ENCODE peak calls at places on chromosomes 4 and X, in nine cellular contexts. One of them, this sample, is unnamed.

GRCh38 chr4:184382189-184382846 is 92.0 kb downstream of the IRF2 start:
- DNase-seq in AG04450: no peak
- DNase-seq in iris pigment epithelial cell: no peak
- DNase-seq in neural crest cell: no peak
- DNase-seq in GF-D8: no peak
- DNase-seq in NCI-H1105: peak
- DNase-seq in kidney: no peak
- DNase-seq in occipital lobe: no peak
- DNase-seq in HL-60: no peak
- DNase-seq in this sample: peak

GRCh38 chrX:4225086-4225485 is 511.6 kb upstream of the PRKX start:
- DNase-seq in AG04450: no peak
- DNase-seq in iris pigment epithelial cell: no peak
- DNase-seq in neural crest cell: no peak
- DNase-seq in GF-D8: no peak
- DNase-seq in NCI-H1105: no peak
- DNase-seq in kidney: no peak
- DNase-seq in occipital lobe: no peak
- DNase-seq in HL-60: no peak
- DNase-seq in this sample: no peak

GRCh38 chr4:112277220-112277619 is 8.5 kb downstream of the TIFA start:
- DNase-seq in AG04450: no peak
- DNase-seq in iris pigment epithelial cell: no peak
- DNase-seq in neural crest cell: no peak
- DNase-seq in GF-D8: no peak
- DNase-seq in NCI-H1105: no peak
- DNase-seq in kidney: no peak
- DNase-seq in occipital lobe: no peak
- DNase-seq in HL-60: no peak
- DNase-seq in this sample: no peak

GRCh38 chr4:177322881-177323280 is 13.2 kb downstream of the NEIL3 start:
- DNase-seq in AG04450: no peak
- DNase-seq in iris pigment epithelial cell: no peak
- DNase-seq in neural crest cell: no peak
- DNase-seq in GF-D8: no peak
- DNase-seq in NCI-H1105: no peak
- DNase-seq in kidney: no peak
- DNase-seq in occipital lobe: no peak
- DNase-seq in HL-60: no peak
- DNase-seq in this sample: peak

GRCh38 chrX:72371405-72371804 is 65.7 kb upstream of the CITED1 start:
- DNase-seq in AG04450: no peak
- DNase-seq in iris pigment epithelial cell: no peak
- DNase-seq in neural crest cell: no peak
- DNase-seq in GF-D8: no peak
- DNase-seq in NCI-H1105: no peak
- DNase-seq in kidney: no peak
- DNase-seq in occipital lobe: no peak
- DNase-seq in HL-60: no peak
- DNase-seq in this sample: no peak

GRCh38 chrX:81202413-81202794 is 502 bp downstream of the SH3BGRL start:
- DNase-seq in AG04450: no peak
- DNase-seq in iris pigment epithelial cell: no peak
- DNase-seq in neural crest cell: no peak
- DNase-seq in GF-D8: peak
- DNase-seq in NCI-H1105: no peak
- DNase-seq in kidney: no peak
- DNase-seq in occipital lobe: no peak
- DNase-seq in HL-60: no peak
- DNase-seq in this sample: peak

GRCh38 chr4:169251291-169252235 is 19.2 kb downstream of the SH3RF1 start:
- DNase-seq in AG04450: no peak
- DNase-seq in iris pigment epithelial cell: no peak
- DNase-seq in neural crest cell: no peak
- DNase-seq in GF-D8: no peak
- DNase-seq in NCI-H1105: no peak
- DNase-seq in kidney: no peak
- DNase-seq in occipital lobe: no peak
- DNase-seq in HL-60: no peak
- DNase-seq in this sample: no peak

GRCh38 chr4:2977116-2978097 is 14.0 kb downstream of the GRK4 start:
- DNase-seq in AG04450: no peak
- DNase-seq in iris pigment epithelial cell: peak
- DNase-seq in neural crest cell: no peak
- DNase-seq in GF-D8: no peak
- DNase-seq in NCI-H1105: no peak
- DNase-seq in kidney: no peak
- DNase-seq in occipital lobe: peak
- DNase-seq in HL-60: no peak
- DNase-seq in this sample: peak

GRCh38 chr4:137583650-137584049 is 51.4 kb upstream of the PCDH18 start:
- DNase-seq in AG04450: no peak
- DNase-seq in iris pigment epithelial cell: no peak
- DNase-seq in neural crest cell: no peak
- DNase-seq in GF-D8: no peak
- DNase-seq in NCI-H1105: no peak
- DNase-seq in kidney: no peak
- DNase-seq in occipital lobe: no peak
- DNase-seq in HL-60: no peak
- DNase-seq in this sample: no peak

GRCh38 chr4:109040441-109040840 is 262.0 kb downstream of the COL25A1 start:
- DNase-seq in AG04450: no peak
- DNase-seq in iris pigment epithelial cell: peak
- DNase-seq in neural crest cell: no peak
- DNase-seq in GF-D8: no peak
- DNase-seq in NCI-H1105: no peak
- DNase-seq in kidney: no peak
- DNase-seq in occipital lobe: no peak
- DNase-seq in HL-60: no peak
- DNase-seq in this sample: no peak

GRCh38 chrX:13463608-13464007 is 105.8 kb upstream of the EGFL6 start:
- DNase-seq in AG04450: peak
- DNase-seq in iris pigment epithelial cell: peak
- DNase-seq in neural crest cell: no peak
- DNase-seq in GF-D8: peak
- DNase-seq in NCI-H1105: no peak
- DNase-seq in kidney: no peak
- DNase-seq in occipital lobe: no peak
- DNase-seq in HL-60: no peak
- DNase-seq in this sample: peak

GRCh38 chrX:153968754-153969124 is 2.9 kb downstream of the HCFC1 start:
- DNase-seq in AG04450: no peak
- DNase-seq in iris pigment epithelial cell: peak
- DNase-seq in neural crest cell: no peak
- DNase-seq in GF-D8: peak
- DNase-seq in NCI-H1105: peak
- DNase-seq in kidney: peak
- DNase-seq in occipital lobe: no peak
- DNase-seq in HL-60: no peak
- DNase-seq in this sample: no peak

GRCh38 chr4:118680808-118681207 is 4.4 kb upstream of the METTL14 start:
- DNase-seq in AG04450: no peak
- DNase-seq in iris pigment epithelial cell: no peak
- DNase-seq in neural crest cell: no peak
- DNase-seq in GF-D8: no peak
- DNase-seq in NCI-H1105: no peak
- DNase-seq in kidney: no peak
- DNase-seq in occipital lobe: no peak
- DNase-seq in HL-60: no peak
- DNase-seq in this sample: no peak

GRCh38 chr4:156941940-156942548 is 29.6 kb downstream of the PDGFC start:
- DNase-seq in AG04450: peak
- DNase-seq in iris pigment epithelial cell: peak
- DNase-seq in neural crest cell: peak
- DNase-seq in GF-D8: no peak
- DNase-seq in NCI-H1105: no peak
- DNase-seq in kidney: no peak
- DNase-seq in occipital lobe: no peak
- DNase-seq in HL-60: no peak
- DNase-seq in this sample: peak

GRCh38 chrX:22095306-22095705 is 63.2 kb downstream of the PHEX start:
- DNase-seq in AG04450: no peak
- DNase-seq in iris pigment epithelial cell: no peak
- DNase-seq in neural crest cell: no peak
- DNase-seq in GF-D8: no peak
- DNase-seq in NCI-H1105: no peak
- DNase-seq in kidney: no peak
- DNase-seq in occipital lobe: no peak
- DNase-seq in HL-60: no peak
- DNase-seq in this sample: no peak

GRCh38 chr4:31370866-31371465 is 650.8 kb downstream of the PCDH7 start:
- DNase-seq in AG04450: no peak
- DNase-seq in iris pigment epithelial cell: peak
- DNase-seq in neural crest cell: no peak
- DNase-seq in GF-D8: no peak
- DNase-seq in NCI-H1105: no peak
- DNase-seq in kidney: no peak
- DNase-seq in occipital lobe: no peak
- DNase-seq in HL-60: peak
- DNase-seq in this sample: peak

GRCh38 chr4:113636877-113637276 is 124.7 kb downstream of the CAMK2D start:
- DNase-seq in AG04450: peak
- DNase-seq in iris pigment epithelial cell: peak
- DNase-seq in neural crest cell: no peak
- DNase-seq in GF-D8: peak
- DNase-seq in NCI-H1105: no peak
- DNase-seq in kidney: no peak
- DNase-seq in occipital lobe: no peak
- DNase-seq in HL-60: peak
- DNase-seq in this sample: peak

GRCh38 chrX:108399427-108400165 is 38.6 kb downstream of the COL4A6 start:
- DNase-seq in AG04450: no peak
- DNase-seq in iris pigment epithelial cell: peak
- DNase-seq in neural crest cell: no peak
- DNase-seq in GF-D8: no peak
- DNase-seq in NCI-H1105: no peak
- DNase-seq in kidney: no peak
- DNase-seq in occipital lobe: no peak
- DNase-seq in HL-60: no peak
- DNase-seq in this sample: peak

GRCh38 chrX:24282381-24283121 is 31.3 kb downstream of the SUPT20HL2 start:
- DNase-seq in AG04450: no peak
- DNase-seq in iris pigment epithelial cell: no peak
- DNase-seq in neural crest cell: no peak
- DNase-seq in GF-D8: peak
- DNase-seq in NCI-H1105: no peak
- DNase-seq in kidney: no peak
- DNase-seq in occipital lobe: no peak
- DNase-seq in HL-60: no peak
- DNase-seq in this sample: no peak

GRCh38 chrX:54807524-54808108 is at the start of gene MAGED2:
- DNase-seq in AG04450: no peak
- DNase-seq in iris pigment epithelial cell: peak
- DNase-seq in neural crest cell: no peak
- DNase-seq in GF-D8: no peak
- DNase-seq in NCI-H1105: no peak
- DNase-seq in kidney: no peak
- DNase-seq in occipital lobe: peak
- DNase-seq in HL-60: no peak
- DNase-seq in this sample: peak

GRCh38 chrX:107398115-107398514 is 51.3 kb upstream of the FRMPD3 start:
- DNase-seq in AG04450: no peak
- DNase-seq in iris pigment epithelial cell: no peak
- DNase-seq in neural crest cell: no peak
- DNase-seq in GF-D8: no peak
- DNase-seq in NCI-H1105: no peak
- DNase-seq in kidney: no peak
- DNase-seq in occipital lobe: no peak
- DNase-seq in HL-60: no peak
- DNase-seq in this sample: no peak

GRCh38 chrX:2327423-2327822 is 173.4 kb downstream of the DHRSX start:
- DNase-seq in AG04450: no peak
- DNase-seq in iris pigment epithelial cell: no peak
- DNase-seq in neural crest cell: no peak
- DNase-seq in GF-D8: no peak
- DNase-seq in NCI-H1105: no peak
- DNase-seq in kidney: no peak
- DNase-seq in occipital lobe: no peak
- DNase-seq in HL-60: no peak
- DNase-seq in this sample: no peak

GRCh38 chrX:49157194-49157593 is 5.4 kb upstream of the MAGIX start:
- DNase-seq in AG04450: no peak
- DNase-seq in iris pigment epithelial cell: no peak
- DNase-seq in neural crest cell: no peak
- DNase-seq in GF-D8: no peak
- DNase-seq in NCI-H1105: no peak
- DNase-seq in kidney: peak
- DNase-seq in occipital lobe: no peak
- DNase-seq in HL-60: no peak
- DNase-seq in this sample: no peak

GRCh38 chr4:15682340-15682725 is 706 bp downstream of the FAM200B start:
- DNase-seq in AG04450: no peak
- DNase-seq in iris pigment epithelial cell: peak
- DNase-seq in neural crest cell: no peak
- DNase-seq in GF-D8: peak
- DNase-seq in NCI-H1105: no peak
- DNase-seq in kidney: no peak
- DNase-seq in occipital lobe: no peak
- DNase-seq in HL-60: no peak
- DNase-seq in this sample: peak

GRCh38 chr4:110190249-110190648 is 8.2 kb downstream of the ELOVL6 start:
- DNase-seq in AG04450: no peak
- DNase-seq in iris pigment epithelial cell: peak
- DNase-seq in neural crest cell: no peak
- DNase-seq in GF-D8: no peak
- DNase-seq in NCI-H1105: no peak
- DNase-seq in kidney: no peak
- DNase-seq in occipital lobe: no peak
- DNase-seq in HL-60: no peak
- DNase-seq in this sample: no peak